ENCODE peak calls at places on chromosomes 4 and X, in ten cellular contexts. G, W, Z, S, R, K, V, I, A and O are unnamed samples.

GRCh38 chr4:41949531-41949930 is 14.3 kb downstream of the TMEM33 start:
- DNase-seq in G (no peak), W (no peak), Z (no peak), S (no peak), R (no peak), K (no peak), V (no peak), I (no peak), A (no peak), O (peak)

GRCh38 chrX:129193357-129193756 is 329.9 kb downstream of the SMARCA1 start:
- DNase-seq in G (no peak), W (no peak), Z (peak), S (no peak), R (no peak), K (peak), V (peak), I (no peak), A (no peak), O (no peak)

GRCh38 chr4:116702949-116703348 is 382.4 kb downstream of the TRAM1L1 start:
- DNase-seq in G (no peak), W (no peak), Z (peak), S (no peak), R (no peak), K (no peak), V (no peak), I (no peak), A (no peak), O (no peak)

GRCh38 chr4:55795342-55795741 is 24.2 kb upstream of the EXOC1L start:
- DNase-seq in G (no peak), W (no peak), Z (no peak), S (no peak), R (no peak), K (no peak), V (no peak), I (no peak), A (no peak), O (no peak)

GRCh38 chrX:12210921-12211320 is 72.6 kb downstream of the FRMPD4 start:
- DNase-seq in G (no peak), W (no peak), Z (no peak), S (peak), R (no peak), K (no peak), V (no peak), I (peak), A (peak), O (peak)

GRCh38 chr4:81565137-81565870 is 93.6 kb upstream of the RASGEF1B start:
- DNase-seq in G (peak), W (no peak), Z (peak), S (peak), R (peak), K (peak), V (peak), I (no peak), A (no peak), O (peak)

GRCh38 chrX:9515973-9516538 is 51.2 kb downstream of the TBL1X start:
- DNase-seq in G (no peak), W (no peak), Z (no peak), S (peak), R (no peak), K (no peak), V (no peak), I (no peak), A (no peak), O (no peak)

GRCh38 chr4:111883557-111883999 is 261.7 kb upstream of the FAM241A start:
- DNase-seq in G (no peak), W (no peak), Z (peak), S (no peak), R (no peak), K (no peak), V (no peak), I (no peak), A (no peak), O (no peak)

GRCh38 chr4:7041851-7042696 is 1.1 kb upstream of the TADA2B start:
- DNase-seq in G (peak), W (peak), Z (peak), S (peak), R (no peak), K (peak), V (peak), I (peak), A (no peak), O (no peak)

GRCh38 chr4:6854098-6854744 is 55.4 kb upstream of the TBC1D14 start:
- DNase-seq in G (no peak), W (no peak), Z (no peak), S (no peak), R (no peak), K (no peak), V (no peak), I (no peak), A (no peak), O (no peak)

GRCh38 chr4:123444298-123444731 is 47.7 kb downstream of the SPRY1 start:
- DNase-seq in G (peak), W (peak), Z (peak), S (peak), R (no peak), K (no peak), V (peak), I (peak), A (no peak), O (peak)

GRCh38 chr4:20194079-20195013 is 57.4 kb upstream of the SLIT2 start:
- DNase-seq in G (no peak), W (no peak), Z (no peak), S (peak), R (no peak), K (no peak), V (no peak), I (peak), A (peak), O (peak)

GRCh38 chrX:140525448-140525847 is 20.6 kb upstream of the SOX3 start:
- DNase-seq in G (no peak), W (no peak), Z (no peak), S (no peak), R (no peak), K (no peak), V (no peak), I (peak), A (no peak), O (no peak)

GRCh38 chrX:140526138-140526537 is 21.3 kb upstream of the SOX3 start:
- DNase-seq in G (no peak), W (no peak), Z (no peak), S (no peak), R (no peak), K (no peak), V (no peak), I (peak), A (no peak), O (no peak)

GRCh38 chrX:140524556-140524955 is 19.7 kb upstream of the SOX3 start:
- DNase-seq in G (no peak), W (no peak), Z (no peak), S (no peak), R (no peak), K (no peak), V (no peak), I (peak), A (no peak), O (no peak)

GRCh38 chrX:140521393-140521792 is 16.5 kb upstream of the SOX3 start:
- DNase-seq in G (no peak), W (no peak), Z (no peak), S (no peak), R (no peak), K (no peak), V (no peak), I (no peak), A (no peak), O (no peak)
- TF ChIP-seq CTCF in G (no peak), W (no peak), Z (no peak), S (no peak), R (no peak), K (no peak), V (no peak), I (no peak), A (no peak), O (no peak)

DNA sequence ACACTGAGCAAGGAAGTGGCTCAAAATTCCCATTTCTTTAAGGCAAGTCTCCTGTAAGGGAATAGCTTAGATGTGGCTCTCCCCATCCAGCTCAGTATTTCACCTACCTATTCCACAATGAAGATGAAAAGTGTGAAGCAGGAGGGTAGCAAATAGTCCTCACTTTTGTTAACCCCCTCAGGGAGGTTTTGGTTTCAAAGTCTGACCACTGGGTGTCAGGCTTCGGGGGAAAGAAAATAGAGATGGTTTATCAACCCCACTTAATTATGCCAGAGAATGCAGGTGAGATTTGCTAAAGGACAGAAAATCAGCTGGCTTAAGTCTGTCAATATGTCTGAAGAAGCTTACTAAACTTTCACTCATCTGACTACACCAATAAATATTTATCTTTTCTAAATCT is 69.5 kb downstream of the DHX15 start:
- DNase-seq in G (no peak), W (no peak), Z (no peak), S (no peak), R (no peak), K (no peak), V (no peak), I (no peak), A (no peak), O (peak)
- TF ChIP-seq CTCF in G (no peak), W (peak), Z (no peak), S (peak), R (no peak), K (no peak), V (peak), I (peak), A (peak), O (no peak)

GRCh38 chr4:141705048-141705746 is 68.8 kb downstream of the IL15 start:
- DNase-seq in G (no peak), W (peak), Z (no peak), S (no peak), R (no peak), K (no peak), V (no peak), I (no peak), A (no peak), O (no peak)

GRCh38 chr4:141702472-141703182 is 66.2 kb downstream of the IL15 start:
- DNase-seq in G (no peak), W (no peak), Z (peak), S (no peak), R (no peak), K (no peak), V (no peak), I (peak), A (no peak), O (no peak)

GRCh38 chr4:141706445-141706844 is 70.1 kb downstream of the IL15 start:
- DNase-seq in G (no peak), W (no peak), Z (no peak), S (no peak), R (no peak), K (no peak), V (no peak), I (no peak), A (no peak), O (no peak)

GRCh38 chr4:141705747-141706377 is 69.5 kb downstream of the IL15 start:
- DNase-seq in G (no peak), W (no peak), Z (no peak), S (no peak), R (no peak), K (no peak), V (no peak), I (no peak), A (no peak), O (no peak)

DNA sequence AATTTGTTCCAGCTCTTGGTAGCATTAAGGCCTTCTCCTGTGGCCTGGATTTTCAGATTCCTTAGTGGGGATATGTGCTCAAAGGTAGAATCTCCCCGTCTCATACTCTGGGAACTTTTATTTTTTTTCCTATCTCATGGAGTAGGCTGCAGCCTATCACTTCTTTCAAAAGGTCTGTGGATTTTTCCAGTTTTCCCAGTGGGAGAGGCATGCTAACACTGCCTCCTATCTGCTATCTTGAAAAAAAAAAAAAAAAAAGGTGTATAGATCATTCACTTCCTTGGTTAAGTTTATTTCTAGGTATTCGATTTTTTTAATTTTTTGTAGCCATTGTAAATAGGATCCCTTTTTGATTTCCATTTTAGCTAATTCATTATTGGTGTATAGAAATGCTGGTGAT is 67.1 kb downstream of the IL15 start:
- DNase-seq in G (no peak), W (no peak), Z (no peak), S (peak), R (no peak), K (no peak), V (no peak), I (no peak), A (no peak), O (peak)
- TF ChIP-seq CTCF in G (no peak), W (no peak), Z (no peak), S (peak), R (no peak), K (no peak), V (no peak), I (no peak), A (no peak), O (no peak)

GRCh38 chr4:186707574-186707973 is 16.1 kb downstream of the FAT1 start:
- DNase-seq in G (no peak), W (no peak), Z (no peak), S (no peak), R (no peak), K (no peak), V (no peak), I (no peak), A (no peak), O (no peak)
- TF ChIP-seq CTCF in G (no peak), W (no peak), Z (no peak), S (no peak), R (no peak), K (no peak), V (no peak), I (no peak), A (no peak), O (no peak)

DNA sequence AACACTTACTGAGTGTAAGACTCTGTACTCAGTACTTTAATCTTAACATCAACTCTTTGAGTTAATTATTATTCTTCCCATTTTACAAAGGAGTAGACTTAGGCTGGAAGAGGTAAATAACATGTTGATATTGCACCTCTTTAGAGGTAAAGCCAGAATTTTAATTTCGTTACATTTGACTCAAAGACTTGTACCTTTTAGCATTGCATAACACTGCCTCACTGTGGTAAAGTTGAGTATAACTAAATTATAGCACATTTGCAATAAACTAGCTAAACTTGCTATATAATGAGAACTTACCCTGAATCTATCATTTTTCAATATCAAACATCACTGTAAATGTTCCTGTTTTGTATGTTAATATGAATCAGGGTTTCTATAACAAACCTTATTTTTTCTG is 218.5 kb downstream of the PRR32 start:
- DNase-seq in G (no peak), W (no peak), Z (no peak), S (no peak), R (no peak), K (no peak), V (no peak), I (no peak), A (no peak), O (no peak)
- TF ChIP-seq CTCF in G (no peak), W (no peak), Z (no peak), S (no peak), R (peak), K (no peak), V (peak), I (no peak), A (no peak), O (no peak)